ENCODE peak calls at places on chromosome 1, in ten cellular contexts. One of them, this sample, is unnamed.

GRCh38 chr1:161196111-161196510 is 2.7 kb downstream of the ADAMTS4 start:
- DNase-seq in psoas muscle: no peak
- DNase-seq in GM12864: no peak
- DNase-seq in dorsolateral prefrontal cortex: no peak
- DNase-seq in colonic mucosa: no peak
- DNase-seq in uterus: no peak
- DNase-seq in left ventricle myocardium inferior: no peak
- DNase-seq in NB4: no peak
- DNase-seq in epithelial cell of esophagus: no peak
- DNase-seq in brain microvascular endothelial cell: no peak
- DNase-seq in this sample: no peak

GRCh38 chr1:17538010-17538409 is 1.5 kb upstream of the ARHGEF10L start:
- DNase-seq in GM12864: no peak
- DNase-seq in colonic mucosa: peak
- DNase-seq in left ventricle myocardium inferior: no peak
- DNase-seq in brain microvascular endothelial cell: no peak
- DNase-seq in dorsolateral prefrontal cortex: no peak
- DNase-seq in psoas muscle: no peak
- DNase-seq in uterus: no peak
- DNase-seq in NB4: no peak
- DNase-seq in epithelial cell of esophagus: no peak
- DNase-seq in this sample: no peak

GRCh38 chr1:183375381-183375780 is 42.8 kb downstream of the NMNAT2 start:
- DNase-seq in GM12864: no peak
- DNase-seq in NB4: no peak
- DNase-seq in brain microvascular endothelial cell: no peak
- DNase-seq in uterus: no peak
- DNase-seq in epithelial cell of esophagus: no peak
- DNase-seq in colonic mucosa: no peak
- DNase-seq in dorsolateral prefrontal cortex: no peak
- DNase-seq in psoas muscle: no peak
- DNase-seq in left ventricle myocardium inferior: no peak
- DNase-seq in this sample: no peak

GRCh38 chr1:245829861-245830260 is 675.1 kb downstream of the KIF26B start:
- DNase-seq in colonic mucosa: no peak
- DNase-seq in NB4: no peak
- DNase-seq in brain microvascular endothelial cell: no peak
- DNase-seq in GM12864: no peak
- DNase-seq in left ventricle myocardium inferior: no peak
- DNase-seq in dorsolateral prefrontal cortex: no peak
- DNase-seq in psoas muscle: no peak
- DNase-seq in uterus: no peak
- DNase-seq in epithelial cell of esophagus: no peak
- DNase-seq in this sample: no peak

GRCh38 chr1:60857851-60858250 is 224.5 kb upstream of the NFIA start:
- DNase-seq in left ventricle myocardium inferior: no peak
- DNase-seq in psoas muscle: no peak
- DNase-seq in dorsolateral prefrontal cortex: no peak
- DNase-seq in GM12864: no peak
- DNase-seq in colonic mucosa: no peak
- DNase-seq in NB4: peak
- DNase-seq in brain microvascular endothelial cell: peak
- DNase-seq in epithelial cell of esophagus: no peak
- DNase-seq in uterus: no peak
- DNase-seq in this sample: no peak

GRCh38 chr1:156959414-156959813 is 39.0 kb downstream of the LRRC71 start:
- DNase-seq in left ventricle myocardium inferior: no peak
- DNase-seq in dorsolateral prefrontal cortex: no peak
- DNase-seq in psoas muscle: no peak
- DNase-seq in GM12864: no peak
- DNase-seq in uterus: no peak
- DNase-seq in NB4: no peak
- DNase-seq in epithelial cell of esophagus: no peak
- DNase-seq in colonic mucosa: no peak
- DNase-seq in brain microvascular endothelial cell: no peak
- DNase-seq in this sample: no peak

GRCh38 chr1:230327892-230328284 is 98.2 kb downstream of the PGBD5 start:
- DNase-seq in GM12864: no peak
- DNase-seq in dorsolateral prefrontal cortex: no peak
- DNase-seq in psoas muscle: no peak
- DNase-seq in brain microvascular endothelial cell: peak
- DNase-seq in epithelial cell of esophagus: peak
- DNase-seq in colonic mucosa: no peak
- DNase-seq in uterus: no peak
- DNase-seq in left ventricle myocardium inferior: no peak
- DNase-seq in NB4: no peak
- DNase-seq in this sample: no peak

GRCh38 chr1:36034692-36035091 is 49.2 kb upstream of the TEKT2 start:
- DNase-seq in colonic mucosa: no peak
- DNase-seq in uterus: no peak
- DNase-seq in left ventricle myocardium inferior: no peak
- DNase-seq in brain microvascular endothelial cell: peak
- DNase-seq in dorsolateral prefrontal cortex: no peak
- DNase-seq in NB4: peak
- DNase-seq in psoas muscle: no peak
- DNase-seq in epithelial cell of esophagus: peak
- DNase-seq in GM12864: no peak
- DNase-seq in this sample: no peak

DNA sequence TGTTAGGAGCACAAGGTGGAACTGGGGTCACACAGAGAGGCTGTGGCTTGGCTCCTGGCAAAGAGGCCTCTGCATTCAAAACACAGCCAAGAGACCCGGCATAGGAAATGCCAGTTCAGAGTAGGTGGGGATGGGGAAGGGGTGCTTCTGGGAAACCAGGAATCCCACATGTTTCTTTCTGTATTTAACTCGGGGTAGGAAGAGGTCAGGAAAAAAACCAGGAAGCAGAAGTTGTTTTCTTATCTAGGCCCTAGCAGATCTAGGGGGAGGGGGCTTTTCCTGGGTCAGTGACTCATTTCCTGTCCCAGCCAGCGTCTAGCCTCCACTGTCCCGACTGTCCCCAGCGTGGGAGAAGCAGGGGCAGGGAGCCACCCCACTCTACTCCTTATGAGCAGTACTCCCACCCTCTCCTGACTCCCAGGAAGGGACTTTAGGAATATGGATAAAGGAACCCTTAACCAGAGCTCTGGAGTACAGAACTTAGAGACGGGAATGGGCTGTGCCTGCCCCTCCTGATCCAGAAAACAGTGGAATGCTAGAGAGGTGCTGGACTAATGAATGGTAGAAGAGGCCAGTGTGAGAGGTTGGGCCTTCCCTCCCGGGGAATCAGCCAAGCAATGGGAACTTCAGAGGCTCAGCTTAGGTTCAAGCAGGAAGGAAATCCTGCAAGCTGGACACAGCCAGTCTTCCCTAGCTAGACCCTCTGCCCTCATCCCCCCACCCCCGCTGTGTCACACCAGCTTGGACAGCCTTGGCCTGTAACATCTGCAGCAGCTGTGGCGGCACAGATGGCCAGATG is 5.7 kb downstream of the FHL3 start:
- DNase-seq in psoas muscle: peak
- DNase-seq in colonic mucosa: no peak
- DNase-seq in GM12864: no peak
- DNase-seq in uterus: peak
- DNase-seq in left ventricle myocardium inferior: peak
- DNase-seq in NB4: peak
- DNase-seq in epithelial cell of esophagus: no peak
- DNase-seq in dorsolateral prefrontal cortex: no peak
- DNase-seq in brain microvascular endothelial cell: peak
- DNase-seq in this sample: no peak
- H3K4me3 ChIP-seq in psoas muscle: peak
- H3K4me3 ChIP-seq in colonic mucosa: no peak
- H3K4me3 ChIP-seq in GM12864: no peak
- H3K4me3 ChIP-seq in uterus: no peak
- H3K4me3 ChIP-seq in left ventricle myocardium inferior: peak
- H3K4me3 ChIP-seq in NB4: peak
- H3K4me3 ChIP-seq in epithelial cell of esophagus: no peak
- H3K4me3 ChIP-seq in dorsolateral prefrontal cortex: no peak
- H3K4me3 ChIP-seq in brain microvascular endothelial cell: peak
- H3K4me3 ChIP-seq in this sample: peak

GRCh38 chr1:31586376-31587327 is 10.3 kb downstream of the TINAGL1 start:
- DNase-seq in epithelial cell of esophagus: no peak
- DNase-seq in uterus: no peak
- DNase-seq in dorsolateral prefrontal cortex: no peak
- DNase-seq in GM12864: no peak
- DNase-seq in brain microvascular endothelial cell: no peak
- DNase-seq in psoas muscle: no peak
- DNase-seq in colonic mucosa: no peak
- DNase-seq in left ventricle myocardium inferior: no peak
- DNase-seq in NB4: no peak
- DNase-seq in this sample: no peak

GRCh38 chr1:31591425-31592093 is 15.2 kb downstream of the TINAGL1 start:
- DNase-seq in brain microvascular endothelial cell: no peak
- DNase-seq in uterus: no peak
- DNase-seq in colonic mucosa: peak
- DNase-seq in epithelial cell of esophagus: peak
- DNase-seq in left ventricle myocardium inferior: no peak
- DNase-seq in dorsolateral prefrontal cortex: peak
- DNase-seq in NB4: no peak
- DNase-seq in psoas muscle: no peak
- DNase-seq in GM12864: no peak
- DNase-seq in this sample: peak

GRCh38 chr1:31587720-31588423 is 11.6 kb downstream of the TINAGL1 start:
- DNase-seq in colonic mucosa: peak
- DNase-seq in brain microvascular endothelial cell: no peak
- DNase-seq in dorsolateral prefrontal cortex: peak
- DNase-seq in uterus: peak
- DNase-seq in left ventricle myocardium inferior: peak
- DNase-seq in epithelial cell of esophagus: peak
- DNase-seq in psoas muscle: peak
- DNase-seq in GM12864: no peak
- DNase-seq in NB4: peak
- DNase-seq in this sample: no peak

GRCh38 chr1:31585736-31586365 is 9.5 kb downstream of the TINAGL1 start:
- DNase-seq in brain microvascular endothelial cell: no peak
- DNase-seq in NB4: no peak
- DNase-seq in uterus: no peak
- DNase-seq in epithelial cell of esophagus: no peak
- DNase-seq in left ventricle myocardium inferior: no peak
- DNase-seq in dorsolateral prefrontal cortex: no peak
- DNase-seq in psoas muscle: no peak
- DNase-seq in colonic mucosa: no peak
- DNase-seq in GM12864: no peak
- DNase-seq in this sample: no peak

GRCh38 chr1:31588751-31589515 is 12.6 kb downstream of the TINAGL1 start:
- DNase-seq in dorsolateral prefrontal cortex: no peak
- DNase-seq in psoas muscle: peak
- DNase-seq in brain microvascular endothelial cell: no peak
- DNase-seq in epithelial cell of esophagus: no peak
- DNase-seq in left ventricle myocardium inferior: peak
- DNase-seq in uterus: peak
- DNase-seq in GM12864: no peak
- DNase-seq in NB4: no peak
- DNase-seq in colonic mucosa: peak
- DNase-seq in this sample: peak
- H3K4me3 ChIP-seq in dorsolateral prefrontal cortex: no peak
- H3K4me3 ChIP-seq in psoas muscle: peak
- H3K4me3 ChIP-seq in brain microvascular endothelial cell: peak
- H3K4me3 ChIP-seq in epithelial cell of esophagus: peak
- H3K4me3 ChIP-seq in left ventricle myocardium inferior: peak
- H3K4me3 ChIP-seq in uterus: peak
- H3K4me3 ChIP-seq in GM12864: no peak
- H3K4me3 ChIP-seq in NB4: no peak
- H3K4me3 ChIP-seq in colonic mucosa: peak
- H3K4me3 ChIP-seq in this sample: peak

DNA sequence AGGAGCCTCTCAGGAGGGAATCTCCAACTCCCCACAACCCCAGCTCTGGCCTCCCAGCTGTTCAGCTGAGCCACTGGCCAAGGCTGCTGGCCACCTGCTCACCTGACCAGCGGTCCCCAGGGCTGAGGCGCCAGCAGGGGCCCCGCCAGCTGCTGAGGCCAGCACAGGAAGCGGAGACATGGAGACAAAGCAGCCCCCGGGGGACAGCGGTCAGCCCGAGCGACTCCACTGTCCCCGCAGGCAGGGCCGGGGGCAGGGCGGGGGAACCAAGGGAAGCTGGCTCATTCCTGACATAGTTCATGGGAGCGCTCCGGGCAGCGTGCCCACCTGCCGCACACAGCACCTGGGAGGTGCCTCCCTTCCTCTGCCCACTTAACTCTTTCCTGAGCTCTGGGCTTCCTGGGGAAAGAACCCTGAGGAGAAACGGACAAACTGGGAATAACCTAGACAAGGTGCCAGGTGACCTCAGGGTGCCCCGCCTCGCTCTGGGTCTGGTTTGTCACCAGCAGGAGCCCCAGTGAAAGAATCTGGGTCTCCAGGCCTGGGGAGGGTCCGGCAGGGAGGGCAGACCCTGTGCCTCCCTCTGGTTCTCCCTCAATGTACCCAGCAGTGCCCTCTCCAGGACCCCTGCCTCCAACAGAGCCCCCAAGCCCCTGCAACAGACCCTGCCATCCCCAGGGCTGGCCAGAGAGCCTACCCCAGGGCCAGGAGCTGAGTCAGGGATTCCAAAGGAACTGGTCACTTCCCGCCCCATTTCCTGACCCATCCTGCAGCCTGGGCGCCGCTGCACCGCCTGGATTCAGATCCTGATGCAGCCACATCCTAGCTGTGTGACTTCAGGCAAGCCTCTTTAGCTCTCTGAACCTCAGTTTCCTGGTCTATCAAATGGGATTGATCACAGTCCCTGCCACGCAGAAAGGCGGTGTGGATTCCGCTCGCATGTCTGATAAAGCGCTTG is 10.6 kb downstream of the EPHA2 start:
- DNase-seq in NB4: no peak
- DNase-seq in left ventricle myocardium inferior: peak
- DNase-seq in dorsolateral prefrontal cortex: no peak
- DNase-seq in colonic mucosa: peak
- DNase-seq in psoas muscle: peak
- DNase-seq in uterus: peak
- DNase-seq in epithelial cell of esophagus: peak
- DNase-seq in brain microvascular endothelial cell: peak
- DNase-seq in GM12864: no peak
- DNase-seq in this sample: peak
- H3K4me3 ChIP-seq in NB4: no peak
- H3K4me3 ChIP-seq in left ventricle myocardium inferior: peak
- H3K4me3 ChIP-seq in dorsolateral prefrontal cortex: no peak
- H3K4me3 ChIP-seq in colonic mucosa: peak
- H3K4me3 ChIP-seq in psoas muscle: peak
- H3K4me3 ChIP-seq in uterus: peak
- H3K4me3 ChIP-seq in epithelial cell of esophagus: peak
- H3K4me3 ChIP-seq in brain microvascular endothelial cell: peak
- H3K4me3 ChIP-seq in GM12864: no peak
- H3K4me3 ChIP-seq in this sample: peak

GRCh38 chr1:78075621-78076020 is 29.9 kb downstream of the GIPC2 start:
- DNase-seq in dorsolateral prefrontal cortex: no peak
- DNase-seq in epithelial cell of esophagus: peak
- DNase-seq in uterus: no peak
- DNase-seq in psoas muscle: no peak
- DNase-seq in left ventricle myocardium inferior: no peak
- DNase-seq in colonic mucosa: no peak
- DNase-seq in NB4: no peak
- DNase-seq in GM12864: no peak
- DNase-seq in brain microvascular endothelial cell: no peak
- DNase-seq in this sample: no peak

GRCh38 chr1:78079580-78079979 is 33.8 kb downstream of the GIPC2 start:
- DNase-seq in epithelial cell of esophagus: no peak
- DNase-seq in brain microvascular endothelial cell: no peak
- DNase-seq in uterus: no peak
- DNase-seq in GM12864: no peak
- DNase-seq in dorsolateral prefrontal cortex: no peak
- DNase-seq in left ventricle myocardium inferior: no peak
- DNase-seq in colonic mucosa: no peak
- DNase-seq in psoas muscle: no peak
- DNase-seq in NB4: no peak
- DNase-seq in this sample: no peak

GRCh38 chr1:78081980-78082860 is 36.5 kb downstream of the GIPC2 start:
- DNase-seq in uterus: no peak
- DNase-seq in brain microvascular endothelial cell: no peak
- DNase-seq in dorsolateral prefrontal cortex: no peak
- DNase-seq in NB4: no peak
- DNase-seq in colonic mucosa: no peak
- DNase-seq in left ventricle myocardium inferior: no peak
- DNase-seq in GM12864: no peak
- DNase-seq in psoas muscle: no peak
- DNase-seq in epithelial cell of esophagus: peak
- DNase-seq in this sample: no peak

GRCh38 chr1:78078358-78078757 is 32.6 kb downstream of the GIPC2 start:
- DNase-seq in epithelial cell of esophagus: no peak
- DNase-seq in uterus: no peak
- DNase-seq in brain microvascular endothelial cell: no peak
- DNase-seq in NB4: no peak
- DNase-seq in psoas muscle: no peak
- DNase-seq in colonic mucosa: no peak
- DNase-seq in left ventricle myocardium inferior: no peak
- DNase-seq in dorsolateral prefrontal cortex: no peak
- DNase-seq in GM12864: no peak
- DNase-seq in this sample: no peak

DNA sequence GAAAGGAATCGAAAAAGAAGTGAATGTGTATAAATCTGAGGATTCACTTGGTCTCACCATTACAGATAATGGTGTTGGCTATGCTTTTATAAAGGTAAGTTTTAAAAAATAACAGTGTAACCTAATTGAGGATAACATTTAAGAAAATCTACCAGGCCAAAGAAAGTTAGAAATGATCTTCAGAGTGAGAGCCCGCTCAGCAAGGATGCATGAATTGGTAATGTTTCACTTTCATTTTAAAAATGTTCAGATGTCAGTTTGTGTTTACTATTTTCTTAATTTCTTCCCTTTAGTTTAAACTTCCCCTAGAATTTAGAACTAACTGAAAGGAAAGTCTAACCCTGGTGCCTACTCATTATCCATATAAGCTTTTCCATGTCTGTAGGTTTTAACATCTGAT is 35.0 kb downstream of the GIPC2 start:
- DNase-seq in GM12864: no peak
- DNase-seq in left ventricle myocardium inferior: no peak
- DNase-seq in epithelial cell of esophagus: no peak
- DNase-seq in uterus: no peak
- DNase-seq in psoas muscle: no peak
- DNase-seq in dorsolateral prefrontal cortex: no peak
- DNase-seq in NB4: no peak
- DNase-seq in colonic mucosa: no peak
- DNase-seq in brain microvascular endothelial cell: no peak
- DNase-seq in this sample: no peak
- H3K4me3 ChIP-seq in GM12864: no peak
- H3K4me3 ChIP-seq in left ventricle myocardium inferior: peak
- H3K4me3 ChIP-seq in epithelial cell of esophagus: no peak
- H3K4me3 ChIP-seq in uterus: no peak
- H3K4me3 ChIP-seq in psoas muscle: peak
- H3K4me3 ChIP-seq in dorsolateral prefrontal cortex: no peak
- H3K4me3 ChIP-seq in NB4: no peak
- H3K4me3 ChIP-seq in colonic mucosa: no peak
- H3K4me3 ChIP-seq in brain microvascular endothelial cell: no peak
- H3K4me3 ChIP-seq in this sample: no peak

This sample was measured in breast epithelium.